ENCODE peak calls at places on chromosomes 1 and 21, in eight cellular contexts. G is HFFc6; L is GM12864; N is keratinocyte; I is naive thymus-derived CD8-positive, alpha-beta T cell; O is NCI-H2081; U is Daoy; H is caudate nucleus. B is an unnamed sample.

GRCh38 chr1:181159451-181160151 is 71.1 kb downstream of the IER5 start:
- DNase-seq in L (no peak), H (no peak), I (no peak), G (no peak), U (peak), N (peak), O (no peak), B (no peak)

GRCh38 chr1:37765937-37766664 is 1.2 kb upstream of the EPHA10 start:
- DNase-seq in N (no peak), O (peak), G (no peak), U (peak), H (no peak), I (no peak), L (no peak), B (no peak)

GRCh38 chr1:221991221-221991620 is 249.3 kb upstream of the DUSP10 start:
- DNase-seq in G (peak), N (peak), O (no peak), I (no peak), L (no peak), U (no peak), H (no peak), B (no peak)

GRCh38 chr1:176033474-176033873 is 173.6 kb downstream of the COP1 start:
- DNase-seq in H (no peak), I (no peak), G (no peak), U (no peak), L (no peak), N (no peak), O (no peak), B (no peak)

GRCh38 chr1:93502561-93502960 is 54.6 kb downstream of the FNBP1L start:
- DNase-seq in I (no peak), O (no peak), L (no peak), H (no peak), G (no peak), N (no peak), U (no peak), B (no peak)

GRCh38 chr1:109610609-109611307 is 8.7 kb downstream of the GNAT2 start:
- DNase-seq in O (no peak), N (no peak), H (no peak), L (no peak), G (no peak), U (peak), I (no peak), B (peak)

GRCh38 chr1:160096491-160097116 is 1.8 kb downstream of the IGSF8 start:
- DNase-seq in N (peak), G (peak), I (no peak), O (no peak), U (no peak), H (no peak), L (no peak), B (peak)

GRCh38 chr1:97094257-97094972 is 372.8 kb downstream of the PTBP2 start:
- DNase-seq in I (no peak), G (peak), L (no peak), U (peak), H (no peak), N (peak), O (no peak), B (no peak)

GRCh38 chr1:149962039-149962647 is 25.5 kb upstream of the MTMR11 start:
- DNase-seq in O (peak), L (peak), N (no peak), I (peak), H (peak), U (peak), G (peak), B (peak)

GRCh38 chr1:171142451-171143121 is 42.5 kb upstream of the FMO2 start:
- DNase-seq in O (no peak), L (no peak), N (no peak), U (peak), H (no peak), G (peak), I (no peak), B (no peak)

GRCh38 chr1:181036107-181036843 is 2.5 kb downstream of the MR1 start:
- DNase-seq in H (no peak), O (no peak), I (no peak), U (no peak), N (no peak), G (no peak), L (no peak), B (no peak)

GRCh38 chr1:2820731-2821372 is 19.4 kb upstream of the TTC34 start:
- DNase-seq in I (no peak), U (no peak), H (no peak), L (no peak), N (no peak), G (no peak), O (no peak), B (no peak)

GRCh38 chr1:119086830-119087229 is 53.6 kb downstream of the WARS2 start:
- DNase-seq in G (no peak), N (no peak), U (no peak), I (no peak), H (no peak), L (no peak), O (no peak), B (no peak)

GRCh38 chr1:194600716-194601115 is 1414.3 kb upstream of the B3GALT2 start:
- DNase-seq in O (no peak), I (no peak), G (no peak), U (no peak), L (no peak), N (no peak), H (no peak), B (no peak)

GRCh38 chr21:16181024-16181423 is 451.2 kb downstream of the USP25 start:
- DNase-seq in U (no peak), O (no peak), L (no peak), G (no peak), H (no peak), N (no peak), I (no peak), B (no peak)